ENCODE peak calls at places on chromosome 11, in five cellular contexts. K is psoas muscle, A is lung, H is neural progenitor cell, V is A673. U is an unnamed sample.

GRCh38 chr11:1298695-1299492 is 10.5 kb downstream of the TOLLIP start:
- DNase-seq in K (peak), A (peak), V (peak), H (peak), U (no peak)

GRCh38 chr11:70828498-70829159 is 423.7 kb downstream of the SHANK2 start:
- DNase-seq in H (no peak), K (no peak), V (no peak), A (no peak), U (no peak)

GRCh38 chr11:104522650-104523049 is 358.7 kb upstream of the PDGFD start:
- DNase-seq in V (no peak), A (no peak), H (no peak), K (no peak), U (no peak)

GRCh38 chr11:69957849-69958248 is 120.3 kb upstream of the ANO1 start:
- DNase-seq in A (no peak), H (no peak), K (no peak), V (no peak), U (no peak)

GRCh38 chr11:122791411-122791810 is 46.9 kb upstream of the CRTAM start:
- DNase-seq in A (no peak), H (no peak), K (no peak), V (no peak), U (no peak)

GRCh38 chr11:69640995-69641581 is at the start of gene CCND1:
- DNase-seq in H (peak), K (peak), V (peak), A (peak), U (peak)

GRCh38 chr11:106520146-106520912 is 442.9 kb downstream of the AASDHPPT start:
- DNase-seq in H (no peak), V (no peak), A (no peak), K (no peak), U (no peak)

GRCh38 chr11:443542-444199 is 1.9 kb upstream of the ANO9 start:
- DNase-seq in K (peak), V (peak), A (no peak), H (no peak), U (no peak)

GRCh38 chr11:122808494-122808893 is 29.8 kb upstream of the CRTAM start:
- DNase-seq in K (no peak), H (no peak), V (peak), A (no peak), U (peak)

GRCh38 chr11:117874253-117874909 is 2.1 kb downstream of the FXYD6 start:
- DNase-seq in H (peak), A (no peak), V (no peak), K (no peak), U (no peak)

DNA sequence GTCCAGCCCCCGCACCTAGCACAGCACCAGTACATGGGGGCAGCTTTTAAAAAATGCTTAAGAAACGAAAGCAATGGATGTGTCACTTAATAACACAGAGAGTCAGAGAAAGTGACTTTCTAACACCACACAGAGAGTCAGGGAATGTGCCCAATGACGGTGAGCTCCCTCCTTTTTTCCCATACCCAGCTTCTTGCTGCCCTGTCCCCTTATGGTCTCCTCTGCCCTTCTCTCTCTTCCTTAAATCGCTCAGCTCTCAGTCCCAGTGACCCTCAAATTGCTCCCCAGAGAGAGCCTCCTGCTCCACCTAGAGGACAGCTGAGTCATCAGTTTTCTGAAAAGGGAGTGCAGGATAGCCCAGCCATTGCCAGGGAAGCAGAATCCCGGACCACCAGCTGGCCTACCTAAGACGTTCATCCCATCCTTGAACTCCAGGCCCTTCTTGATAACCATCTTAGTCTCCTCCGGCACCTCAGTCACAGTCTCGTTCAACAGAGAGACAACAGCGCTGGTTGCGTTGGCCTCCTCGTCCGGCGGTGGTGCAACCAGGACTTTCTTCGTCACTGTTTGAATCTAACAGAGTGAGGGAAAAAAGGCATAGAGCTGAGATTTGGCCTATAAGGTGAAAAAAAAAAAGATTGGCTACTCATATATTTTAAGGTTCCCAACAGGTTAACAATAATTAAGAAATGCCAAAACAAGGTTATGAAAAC is 113.5 kb downstream of the SLC1A2 start:
- DNase-seq in A (no peak), H (peak), K (no peak), V (peak), U (peak)
- TF ChIP-seq CTCF in A (peak), H (peak), K (no peak), V (peak), U (peak)

GRCh38 chr11:79768343-79768742 is 327.5 kb upstream of the TENM4 start:
- DNase-seq in A (no peak), H (no peak), V (no peak), K (no peak), U (no peak)

GRCh38 chr11:79758325-79758724 is 317.5 kb upstream of the TENM4 start:
- DNase-seq in V (no peak), H (no peak), K (no peak), A (no peak), U (no peak)

GRCh38 chr11:79762271-79762935 is 321.6 kb upstream of the TENM4 start:
- DNase-seq in V (peak), A (no peak), H (peak), K (no peak), U (no peak)
- TF ChIP-seq CTCF in V (peak), A (no peak), H (peak), K (no peak), U (no peak)

DNA sequence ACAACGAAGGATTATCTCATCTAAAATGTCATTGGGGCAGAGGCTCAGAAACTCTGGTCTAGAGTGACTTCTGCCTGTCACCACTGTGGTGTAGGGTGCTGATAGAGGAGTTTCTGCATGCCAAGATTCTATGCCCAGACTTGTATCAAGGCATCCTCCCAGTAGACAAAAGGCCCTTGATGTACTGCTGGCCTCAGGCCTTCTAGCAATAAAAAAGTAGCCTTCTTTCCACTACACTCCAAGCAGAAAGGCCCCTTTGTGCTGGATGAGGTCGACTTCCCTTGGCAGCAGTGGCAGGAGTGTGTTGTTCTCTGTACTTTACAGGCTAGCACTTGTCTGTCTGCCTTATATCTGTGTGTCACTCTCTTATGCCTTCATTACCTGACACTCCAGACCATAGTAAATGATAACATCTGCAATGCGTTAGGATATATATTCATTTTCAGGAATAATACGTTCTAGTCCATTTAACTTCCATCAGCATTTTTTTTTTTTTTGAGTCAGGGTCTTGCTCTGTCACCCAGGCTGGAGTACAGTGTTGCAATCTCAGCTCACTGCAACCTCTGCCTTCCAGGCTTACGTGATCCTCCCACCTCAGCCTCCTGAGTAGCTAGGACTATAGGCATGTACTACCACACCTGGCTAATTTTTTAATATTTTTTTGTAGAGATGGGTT is 49.5 kb upstream of the RRM1 start:
- DNase-seq in K (no peak), H (no peak), A (no peak), V (no peak), U (no peak)
- TF ChIP-seq CTCF in K (no peak), H (no peak), A (no peak), V (no peak), U (no peak)

DNA sequence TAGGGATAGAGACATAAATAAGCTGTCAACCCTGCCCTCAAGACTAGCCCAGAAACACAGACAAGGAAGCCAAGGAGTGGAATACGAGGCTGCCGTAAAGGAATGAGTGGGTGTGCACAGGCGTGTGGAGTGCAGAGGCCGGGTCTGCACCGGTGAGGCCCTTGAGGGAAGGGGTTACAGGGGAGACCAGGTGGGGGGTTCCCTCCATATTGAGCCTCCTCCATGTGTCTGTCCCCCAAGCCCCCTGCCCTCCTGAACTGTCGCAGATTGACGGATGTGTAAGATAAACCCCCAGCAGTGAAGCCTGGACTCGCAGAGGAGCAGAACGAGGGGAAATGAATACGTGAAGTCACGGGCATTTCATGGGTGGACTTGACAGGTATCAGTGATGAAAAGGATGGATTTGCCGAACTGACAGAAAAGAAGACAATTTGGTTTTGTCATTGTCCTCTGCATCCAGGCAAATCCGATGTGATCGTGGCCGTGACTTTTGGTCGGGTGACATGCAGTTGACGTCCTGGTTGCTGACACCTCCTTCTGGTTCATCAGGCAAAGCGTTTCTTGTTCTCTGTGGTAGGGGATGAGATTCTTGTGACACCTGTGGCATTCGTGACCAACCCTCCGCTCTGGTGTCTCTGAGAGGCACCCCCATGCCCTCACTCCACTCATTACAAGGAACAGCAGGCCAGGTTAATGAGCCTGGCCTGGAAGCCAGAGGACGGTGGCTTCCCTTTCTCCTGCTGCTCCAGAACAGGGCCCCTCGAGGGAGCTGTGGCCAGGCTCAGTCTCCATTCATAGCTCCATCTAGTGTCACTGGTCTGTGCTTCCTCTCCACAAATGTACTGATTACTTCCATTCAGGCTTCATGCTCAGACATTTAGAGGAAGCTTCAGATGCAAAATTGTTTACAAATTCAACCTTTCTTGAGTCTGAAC is 223.1 kb upstream of the B3GAT1 start:
- DNase-seq in V (no peak), K (no peak), H (peak), A (no peak), U (no peak)
- TF ChIP-seq CTCF in V (peak), K (no peak), H (peak), A (no peak), U (no peak)

DNA sequence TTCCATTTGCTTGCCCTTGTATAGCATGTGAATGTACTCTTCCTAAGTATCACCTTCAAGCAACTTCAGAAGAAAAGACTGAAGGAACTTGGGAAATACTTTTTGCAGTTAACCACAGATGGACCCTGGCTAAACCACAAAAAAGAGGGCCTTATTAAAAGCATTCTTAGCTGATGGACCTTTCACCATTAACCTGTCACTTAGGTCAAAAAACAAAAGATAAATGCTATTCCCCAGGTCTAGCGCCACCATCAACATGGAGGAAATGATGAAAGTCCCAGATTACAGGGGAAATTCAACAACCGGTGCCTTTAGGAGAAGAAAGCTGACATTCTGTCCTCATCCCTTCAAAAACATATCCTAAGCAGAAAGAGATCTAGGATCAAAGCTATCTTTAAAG is 29.5 kb downstream of the STK33 start:
- DNase-seq in A (no peak), V (no peak), K (no peak), H (no peak), U (no peak)
- TF ChIP-seq CTCF in A (no peak), V (no peak), K (no peak), H (no peak), U (no peak)

GRCh38 chr11:63212742-63213141 is 30.7 kb downstream of the SLC22A25 start:
- DNase-seq in V (peak), K (no peak), A (no peak), H (peak), U (peak)
- TF ChIP-seq CTCF in V (peak), K (peak), A (peak), H (peak), U (peak)